ENCODE peak calls at places on chromosomes 4 and X, in ten cellular contexts. One of them, this sample, is unnamed.

GRCh38 chr4:2534904-2535385 is 1.5 kb upstream of the FAM193A start:
- DNase-seq in germinal center: no peak
- DNase-seq in AG09309: no peak
- DNase-seq in DMS153: no peak
- DNase-seq in HAP-1: peak
- DNase-seq in GM12865: peak
- DNase-seq in NCI-H1105: no peak
- DNase-seq in stimulated activated CD4-positive, alpha-beta T cell treated with anti-CD3 and anti-CD28 coated beads, Interleukin-1b, Interleukin-23, amount 100 ng/mL, for 24 hours: no peak
- DNase-seq in osteoblast: no peak
- DNase-seq in RWPE1: no peak
- DNase-seq in this sample: no peak

GRCh38 chr4:2354127-2354526 is 64.3 kb downstream of the ZFYVE28 start:
- DNase-seq in NCI-H1105: no peak
- DNase-seq in germinal center: no peak
- DNase-seq in osteoblast: peak
- DNase-seq in AG09309: no peak
- DNase-seq in DMS153: no peak
- DNase-seq in GM12865: no peak
- DNase-seq in RWPE1: no peak
- DNase-seq in stimulated activated CD4-positive, alpha-beta T cell treated with anti-CD3 and anti-CD28 coated beads, Interleukin-1b, Interleukin-23, amount 100 ng/mL, for 24 hours: no peak
- DNase-seq in HAP-1: no peak
- DNase-seq in this sample: no peak

GRCh38 chr4:1033840-1034551 is 22.6 kb downstream of the FGFRL1 start:
- DNase-seq in GM12865: no peak
- DNase-seq in HAP-1: no peak
- DNase-seq in osteoblast: peak
- DNase-seq in AG09309: no peak
- DNase-seq in stimulated activated CD4-positive, alpha-beta T cell treated with anti-CD3 and anti-CD28 coated beads, Interleukin-1b, Interleukin-23, amount 100 ng/mL, for 24 hours: no peak
- DNase-seq in DMS153: no peak
- DNase-seq in RWPE1: no peak
- DNase-seq in NCI-H1105: no peak
- DNase-seq in germinal center: no peak
- DNase-seq in this sample: no peak

GRCh38 chr4:3013839-3014350 is 50.5 kb downstream of the GRK4 start:
- DNase-seq in GM12865: peak
- DNase-seq in AG09309: no peak
- DNase-seq in stimulated activated CD4-positive, alpha-beta T cell treated with anti-CD3 and anti-CD28 coated beads, Interleukin-1b, Interleukin-23, amount 100 ng/mL, for 24 hours: no peak
- DNase-seq in osteoblast: peak
- DNase-seq in germinal center: no peak
- DNase-seq in DMS153: no peak
- DNase-seq in HAP-1: no peak
- DNase-seq in NCI-H1105: no peak
- DNase-seq in RWPE1: no peak
- DNase-seq in this sample: no peak

GRCh38 chr4:162422312-162422711 is 258.5 kb upstream of the FSTL5 start:
- DNase-seq in NCI-H1105: no peak
- DNase-seq in DMS153: no peak
- DNase-seq in stimulated activated CD4-positive, alpha-beta T cell treated with anti-CD3 and anti-CD28 coated beads, Interleukin-1b, Interleukin-23, amount 100 ng/mL, for 24 hours: no peak
- DNase-seq in osteoblast: no peak
- DNase-seq in RWPE1: no peak
- DNase-seq in GM12865: no peak
- DNase-seq in germinal center: no peak
- DNase-seq in AG09309: no peak
- DNase-seq in HAP-1: no peak
- DNase-seq in this sample: no peak

GRCh38 chrX:34559325-34559724 is 97.8 kb downstream of the TMEM47 start:
- DNase-seq in AG09309: no peak
- DNase-seq in DMS153: peak
- DNase-seq in germinal center: no peak
- DNase-seq in GM12865: peak
- DNase-seq in stimulated activated CD4-positive, alpha-beta T cell treated with anti-CD3 and anti-CD28 coated beads, Interleukin-1b, Interleukin-23, amount 100 ng/mL, for 24 hours: no peak
- DNase-seq in NCI-H1105: no peak
- DNase-seq in RWPE1: peak
- DNase-seq in HAP-1: no peak
- DNase-seq in osteoblast: no peak
- DNase-seq in this sample: peak

GRCh38 chr4:80035336-80035735 is 37.7 kb downstream of the ANTXR2 start:
- DNase-seq in germinal center: no peak
- DNase-seq in DMS153: peak
- DNase-seq in HAP-1: no peak
- DNase-seq in AG09309: no peak
- DNase-seq in stimulated activated CD4-positive, alpha-beta T cell treated with anti-CD3 and anti-CD28 coated beads, Interleukin-1b, Interleukin-23, amount 100 ng/mL, for 24 hours: no peak
- DNase-seq in RWPE1: no peak
- DNase-seq in NCI-H1105: no peak
- DNase-seq in GM12865: peak
- DNase-seq in osteoblast: no peak
- DNase-seq in this sample: no peak

GRCh38 chr4:36392049-36392448 is 110.6 kb downstream of the DTHD1 start:
- DNase-seq in DMS153: no peak
- DNase-seq in RWPE1: peak
- DNase-seq in AG09309: no peak
- DNase-seq in GM12865: no peak
- DNase-seq in HAP-1: no peak
- DNase-seq in osteoblast: no peak
- DNase-seq in stimulated activated CD4-positive, alpha-beta T cell treated with anti-CD3 and anti-CD28 coated beads, Interleukin-1b, Interleukin-23, amount 100 ng/mL, for 24 hours: no peak
- DNase-seq in germinal center: no peak
- DNase-seq in NCI-H1105: no peak
- DNase-seq in this sample: no peak

GRCh38 chrX:44299177-44299576 is 44.3 kb downstream of the EFHC2 start:
- DNase-seq in RWPE1: no peak
- DNase-seq in GM12865: no peak
- DNase-seq in stimulated activated CD4-positive, alpha-beta T cell treated with anti-CD3 and anti-CD28 coated beads, Interleukin-1b, Interleukin-23, amount 100 ng/mL, for 24 hours: no peak
- DNase-seq in NCI-H1105: no peak
- DNase-seq in HAP-1: no peak
- DNase-seq in DMS153: no peak
- DNase-seq in germinal center: no peak
- DNase-seq in AG09309: no peak
- DNase-seq in osteoblast: no peak
- DNase-seq in this sample: no peak

GRCh38 chrX:125203737-125204578 is 115.7 kb upstream of the TEX13C start:
- DNase-seq in DMS153: peak
- DNase-seq in stimulated activated CD4-positive, alpha-beta T cell treated with anti-CD3 and anti-CD28 coated beads, Interleukin-1b, Interleukin-23, amount 100 ng/mL, for 24 hours: no peak
- DNase-seq in RWPE1: no peak
- DNase-seq in osteoblast: no peak
- DNase-seq in HAP-1: no peak
- DNase-seq in germinal center: no peak
- DNase-seq in GM12865: no peak
- DNase-seq in AG09309: no peak
- DNase-seq in NCI-H1105: peak
- DNase-seq in this sample: no peak

GRCh38 chrX:103565752-103566151 is 19.6 kb upstream of the TCEAL4 start:
- DNase-seq in RWPE1: no peak
- DNase-seq in GM12865: no peak
- DNase-seq in DMS153: no peak
- DNase-seq in stimulated activated CD4-positive, alpha-beta T cell treated with anti-CD3 and anti-CD28 coated beads, Interleukin-1b, Interleukin-23, amount 100 ng/mL, for 24 hours: no peak
- DNase-seq in HAP-1: no peak
- DNase-seq in osteoblast: peak
- DNase-seq in AG09309: peak
- DNase-seq in germinal center: no peak
- DNase-seq in NCI-H1105: no peak
- DNase-seq in this sample: no peak

GRCh38 chr4:159837071-159837470 is 734.2 kb downstream of the RAPGEF2 start:
- DNase-seq in osteoblast: no peak
- DNase-seq in AG09309: no peak
- DNase-seq in NCI-H1105: no peak
- DNase-seq in HAP-1: no peak
- DNase-seq in GM12865: no peak
- DNase-seq in RWPE1: no peak
- DNase-seq in DMS153: no peak
- DNase-seq in stimulated activated CD4-positive, alpha-beta T cell treated with anti-CD3 and anti-CD28 coated beads, Interleukin-1b, Interleukin-23, amount 100 ng/mL, for 24 hours: no peak
- DNase-seq in germinal center: no peak
- DNase-seq in this sample: no peak

GRCh38 chrX:66046612-66047235 is 6.8 kb upstream of the VSIG4 start:
- DNase-seq in stimulated activated CD4-positive, alpha-beta T cell treated with anti-CD3 and anti-CD28 coated beads, Interleukin-1b, Interleukin-23, amount 100 ng/mL, for 24 hours: peak
- DNase-seq in NCI-H1105: no peak
- DNase-seq in HAP-1: no peak
- DNase-seq in osteoblast: no peak
- DNase-seq in GM12865: peak
- DNase-seq in DMS153: no peak
- DNase-seq in AG09309: no peak
- DNase-seq in RWPE1: no peak
- DNase-seq in germinal center: peak
- DNase-seq in this sample: no peak

GRCh38 chrX:37846558-37846933 is 825 bp downstream of the DYNLT3 start:
- DNase-seq in AG09309: no peak
- DNase-seq in DMS153: no peak
- DNase-seq in HAP-1: no peak
- DNase-seq in NCI-H1105: no peak
- DNase-seq in germinal center: no peak
- DNase-seq in stimulated activated CD4-positive, alpha-beta T cell treated with anti-CD3 and anti-CD28 coated beads, Interleukin-1b, Interleukin-23, amount 100 ng/mL, for 24 hours: no peak
- DNase-seq in GM12865: no peak
- DNase-seq in RWPE1: no peak
- DNase-seq in osteoblast: no peak
- DNase-seq in this sample: no peak

GRCh38 chr4:23728393-23728792 is 161.5 kb downstream of the PPARGC1A start:
- DNase-seq in HAP-1: no peak
- DNase-seq in GM12865: no peak
- DNase-seq in NCI-H1105: no peak
- DNase-seq in RWPE1: peak
- DNase-seq in AG09309: peak
- DNase-seq in osteoblast: peak
- DNase-seq in DMS153: no peak
- DNase-seq in germinal center: no peak
- DNase-seq in stimulated activated CD4-positive, alpha-beta T cell treated with anti-CD3 and anti-CD28 coated beads, Interleukin-1b, Interleukin-23, amount 100 ng/mL, for 24 hours: no peak
- DNase-seq in this sample: peak

GRCh38 chr4:181536196-181536746 is 706.9 kb upstream of the TENM3 start:
- DNase-seq in AG09309: no peak
- DNase-seq in RWPE1: no peak
- DNase-seq in HAP-1: no peak
- DNase-seq in GM12865: no peak
- DNase-seq in stimulated activated CD4-positive, alpha-beta T cell treated with anti-CD3 and anti-CD28 coated beads, Interleukin-1b, Interleukin-23, amount 100 ng/mL, for 24 hours: no peak
- DNase-seq in NCI-H1105: no peak
- DNase-seq in osteoblast: no peak
- DNase-seq in germinal center: no peak
- DNase-seq in DMS153: no peak
- DNase-seq in this sample: no peak

GRCh38 chrX:106927700-106928099 is 7.5 kb downstream of the CLDN2 start:
- DNase-seq in HAP-1: no peak
- DNase-seq in AG09309: no peak
- DNase-seq in GM12865: no peak
- DNase-seq in DMS153: no peak
- DNase-seq in germinal center: no peak
- DNase-seq in NCI-H1105: no peak
- DNase-seq in osteoblast: no peak
- DNase-seq in RWPE1: no peak
- DNase-seq in stimulated activated CD4-positive, alpha-beta T cell treated with anti-CD3 and anti-CD28 coated beads, Interleukin-1b, Interleukin-23, amount 100 ng/mL, for 24 hours: no peak
- DNase-seq in this sample: no peak

GRCh38 chrX:118109065-118109464 is 7.5 kb downstream of the KLHL13 start:
- DNase-seq in HAP-1: no peak
- DNase-seq in stimulated activated CD4-positive, alpha-beta T cell treated with anti-CD3 and anti-CD28 coated beads, Interleukin-1b, Interleukin-23, amount 100 ng/mL, for 24 hours: no peak
- DNase-seq in osteoblast: no peak
- DNase-seq in germinal center: no peak
- DNase-seq in DMS153: no peak
- DNase-seq in AG09309: no peak
- DNase-seq in RWPE1: no peak
- DNase-seq in GM12865: no peak
- DNase-seq in NCI-H1105: no peak
- DNase-seq in this sample: no peak

GRCh38 chrX:140501940-140502468 is 2.9 kb downstream of the SOX3 start:
- DNase-seq in germinal center: no peak
- DNase-seq in stimulated activated CD4-positive, alpha-beta T cell treated with anti-CD3 and anti-CD28 coated beads, Interleukin-1b, Interleukin-23, amount 100 ng/mL, for 24 hours: no peak
- DNase-seq in DMS153: no peak
- DNase-seq in AG09309: no peak
- DNase-seq in GM12865: no peak
- DNase-seq in HAP-1: no peak
- DNase-seq in osteoblast: no peak
- DNase-seq in RWPE1: no peak
- DNase-seq in NCI-H1105: no peak
- DNase-seq in this sample: no peak

GRCh38 chrX:129013574-129013973 is 509.7 kb downstream of the SMARCA1 start:
- DNase-seq in DMS153: no peak
- DNase-seq in GM12865: no peak
- DNase-seq in NCI-H1105: no peak
- DNase-seq in HAP-1: no peak
- DNase-seq in stimulated activated CD4-positive, alpha-beta T cell treated with anti-CD3 and anti-CD28 coated beads, Interleukin-1b, Interleukin-23, amount 100 ng/mL, for 24 hours: no peak
- DNase-seq in osteoblast: no peak
- DNase-seq in RWPE1: no peak
- DNase-seq in germinal center: no peak
- DNase-seq in AG09309: no peak
- DNase-seq in this sample: no peak

GRCh38 chr4:38832624-38833528 is 23.7 kb downstream of the TLR6 start:
- DNase-seq in osteoblast: peak
- DNase-seq in GM12865: no peak
- DNase-seq in stimulated activated CD4-positive, alpha-beta T cell treated with anti-CD3 and anti-CD28 coated beads, Interleukin-1b, Interleukin-23, amount 100 ng/mL, for 24 hours: no peak
- DNase-seq in HAP-1: no peak
- DNase-seq in AG09309: no peak
- DNase-seq in RWPE1: no peak
- DNase-seq in NCI-H1105: no peak
- DNase-seq in germinal center: peak
- DNase-seq in DMS153: no peak
- DNase-seq in this sample: peak

GRCh38 chr4:20019310-20020015 is 232.2 kb upstream of the SLIT2 start:
- DNase-seq in AG09309: no peak
- DNase-seq in RWPE1: peak
- DNase-seq in GM12865: no peak
- DNase-seq in osteoblast: no peak
- DNase-seq in HAP-1: no peak
- DNase-seq in stimulated activated CD4-positive, alpha-beta T cell treated with anti-CD3 and anti-CD28 coated beads, Interleukin-1b, Interleukin-23, amount 100 ng/mL, for 24 hours: no peak
- DNase-seq in NCI-H1105: no peak
- DNase-seq in DMS153: no peak
- DNase-seq in germinal center: no peak
- DNase-seq in this sample: no peak

GRCh38 chr4:74092957-74093356 is 6.0 kb downstream of the CXCL2 start:
- DNase-seq in RWPE1: no peak
- DNase-seq in NCI-H1105: no peak
- DNase-seq in HAP-1: no peak
- DNase-seq in AG09309: no peak
- DNase-seq in osteoblast: no peak
- DNase-seq in germinal center: no peak
- DNase-seq in stimulated activated CD4-positive, alpha-beta T cell treated with anti-CD3 and anti-CD28 coated beads, Interleukin-1b, Interleukin-23, amount 100 ng/mL, for 24 hours: no peak
- DNase-seq in GM12865: no peak
- DNase-seq in DMS153: no peak
- DNase-seq in this sample: no peak

GRCh38 chr4:53119685-53120084 is 246.2 kb downstream of the SCFD2 start:
- DNase-seq in stimulated activated CD4-positive, alpha-beta T cell treated with anti-CD3 and anti-CD28 coated beads, Interleukin-1b, Interleukin-23, amount 100 ng/mL, for 24 hours: no peak
- DNase-seq in RWPE1: peak
- DNase-seq in HAP-1: peak
- DNase-seq in NCI-H1105: no peak
- DNase-seq in GM12865: no peak
- DNase-seq in germinal center: no peak
- DNase-seq in AG09309: peak
- DNase-seq in DMS153: no peak
- DNase-seq in osteoblast: peak
- DNase-seq in this sample: no peak

GRCh38 chr4:166972071-166972470 is 262.2 kb downstream of the SPOCK3 start:
- DNase-seq in HAP-1: no peak
- DNase-seq in GM12865: peak
- DNase-seq in stimulated activated CD4-positive, alpha-beta T cell treated with anti-CD3 and anti-CD28 coated beads, Interleukin-1b, Interleukin-23, amount 100 ng/mL, for 24 hours: no peak
- DNase-seq in NCI-H1105: no peak
- DNase-seq in osteoblast: no peak
- DNase-seq in AG09309: no peak
- DNase-seq in germinal center: no peak
- DNase-seq in RWPE1: peak
- DNase-seq in DMS153: no peak
- DNase-seq in this sample: no peak

GRCh38 chrX:145821291-145821897 is 3.8 kb downstream of the SLITRK2 start:
- DNase-seq in stimulated activated CD4-positive, alpha-beta T cell treated with anti-CD3 and anti-CD28 coated beads, Interleukin-1b, Interleukin-23, amount 100 ng/mL, for 24 hours: no peak
- DNase-seq in NCI-H1105: peak
- DNase-seq in osteoblast: no peak
- DNase-seq in GM12865: no peak
- DNase-seq in DMS153: no peak
- DNase-seq in HAP-1: no peak
- DNase-seq in germinal center: no peak
- DNase-seq in AG09309: no peak
- DNase-seq in RWPE1: no peak
- DNase-seq in this sample: no peak

GRCh38 chrX:68114573-68115199 is 318.6 kb downstream of the OPHN1 start:
- DNase-seq in HAP-1: no peak
- DNase-seq in osteoblast: no peak
- DNase-seq in AG09309: no peak
- DNase-seq in GM12865: no peak
- DNase-seq in DMS153: no peak
- DNase-seq in RWPE1: peak
- DNase-seq in NCI-H1105: no peak
- DNase-seq in stimulated activated CD4-positive, alpha-beta T cell treated with anti-CD3 and anti-CD28 coated beads, Interleukin-1b, Interleukin-23, amount 100 ng/mL, for 24 hours: no peak
- DNase-seq in germinal center: no peak
- DNase-seq in this sample: no peak

GRCh38 chr4:104519588-104519987 is 24.9 kb upstream of the CXXC4 start:
- DNase-seq in germinal center: no peak
- DNase-seq in GM12865: peak
- DNase-seq in stimulated activated CD4-positive, alpha-beta T cell treated with anti-CD3 and anti-CD28 coated beads, Interleukin-1b, Interleukin-23, amount 100 ng/mL, for 24 hours: no peak
- DNase-seq in AG09309: no peak
- DNase-seq in HAP-1: no peak
- DNase-seq in NCI-H1105: no peak
- DNase-seq in DMS153: no peak
- DNase-seq in osteoblast: no peak
- DNase-seq in RWPE1: no peak
- DNase-seq in this sample: no peak